ENCODE peak calls at places on chromosome 21, in six cellular contexts. G, M, L, J, R and K are unnamed samples.

GRCh38 chr21:32283001-32283400 is 4.2 kb upstream of the MIS18A start:
- DNase-seq in J (no peak), R (no peak), L (no peak), M (no peak), G (no peak), K (no peak)

GRCh38 chr21:39972471-39972870 is 105.2 kb downstream of the PCP4 start:
- DNase-seq in R (no peak), J (no peak), M (no peak), L (no peak), G (no peak), K (no peak)

GRCh38 chr21:38985423-38986378 is 180.0 kb downstream of the ETS2 start:
- DNase-seq in J (no peak), R (no peak), M (peak), L (no peak), G (peak), K (no peak)

GRCh38 chr21:32279377-32279680 is 480 bp upstream of the MIS18A start:
- DNase-seq in L (no peak), G (no peak), R (no peak), J (no peak), M (no peak), K (no peak)

GRCh38 chr21:15311510-15311909 is 246.7 kb upstream of the NRIP1 start:
- DNase-seq in L (no peak), J (no peak), G (no peak), M (no peak), R (no peak), K (no peak)

GRCh38 chr21:35575280-35575915 is 484.9 kb downstream of the SETD4 start:
- DNase-seq in L (no peak), M (no peak), J (no peak), G (peak), R (no peak), K (no peak)

GRCh38 chr21:15706686-15707085 is 23.1 kb upstream of the USP25 start:
- DNase-seq in J (no peak), G (peak), M (no peak), L (peak), R (no peak), K (no peak)

GRCh38 chr21:26941436-26941835 is 25.5 kb downstream of the ADAMTS5 start:
- DNase-seq in M (no peak), J (no peak), G (peak), L (no peak), R (no peak), K (no peak)

GRCh38 chr21:42316891-42317290 is 1.7 kb upstream of the TFF3 start:
- DNase-seq in L (no peak), R (no peak), M (no peak), J (no peak), G (no peak), K (no peak)

GRCh38 chr21:42317341-42317741 is 2.1 kb upstream of the TFF3 start:
- DNase-seq in G (no peak), J (no peak), M (no peak), L (no peak), R (peak), K (no peak)

GRCh38 chr21:42314616-42315295 is 453 bp downstream of the TFF3 start:
- DNase-seq in M (no peak), R (no peak), J (no peak), L (no peak), G (no peak), K (no peak)

GRCh38 chr21:42313501-42313969 is 1.7 kb downstream of the TFF3 start:
- DNase-seq in G (no peak), R (peak), L (no peak), J (no peak), M (no peak), K (peak)

GRCh38 chr21:42315296-42315891 is at the start of gene TFF3:
- DNase-seq in J (no peak), M (no peak), R (no peak), L (no peak), G (no peak), K (peak)
- TF ChIP-seq EZH2phosphoT487 in J (no peak), M (no peak), R (no peak), L (no peak), G (no peak), K (no peak)

GRCh38 chr21:45641480-45642035 is 2.0 kb upstream of the PCBP3 start:
- DNase-seq in R (no peak), M (no peak), G (no peak), J (no peak), L (no peak), K (peak)

GRCh38 chr21:45640888-45641479 is 2.5 kb upstream of the PCBP3 start:
- DNase-seq in L (no peak), G (peak), J (peak), M (no peak), R (no peak), K (peak)

GRCh38 chr21:45638707-45639106 is 4.8 kb upstream of the PCBP3 start:
- DNase-seq in R (no peak), L (no peak), M (no peak), J (peak), G (no peak), K (no peak)

GRCh38 chr21:45639206-45640000 is 4.1 kb upstream of the PCBP3 start:
- DNase-seq in L (no peak), G (peak), R (no peak), M (peak), J (no peak), K (no peak)

GRCh38 chr21:45640001-45640887 is 3.3 kb upstream of the PCBP3 start:
- DNase-seq in M (peak), R (peak), J (peak), G (no peak), L (no peak), K (no peak)
- TF ChIP-seq EZH2phosphoT487 in M (no peak), R (no peak), J (no peak), G (no peak), L (no peak), K (no peak)

GRCh38 chr21:46264046-46264689 is 21.2 kb downstream of the MCM3AP start:
- DNase-seq in R (no peak), J (no peak), G (no peak), M (no peak), L (no peak), K (no peak)
- TF ChIP-seq EZH2phosphoT487 in R (no peak), J (no peak), G (no peak), M (no peak), L (no peak), K (no peak)

GRCh38 chr21:34531399-34531798 is 19.4 kb upstream of the KCNE1 start:
- DNase-seq in M (no peak), G (no peak), J (no peak), L (no peak), R (no peak), K (no peak)

GRCh38 chr21:34528131-34528561 is 16.1 kb upstream of the KCNE1 start:
- DNase-seq in G (peak), M (no peak), J (no peak), L (no peak), R (no peak), K (no peak)

GRCh38 chr21:34526618-34527290 is 14.7 kb upstream of the KCNE1 start:
- DNase-seq in R (peak), M (no peak), L (peak), G (peak), J (no peak), K (peak)

GRCh38 chr21:34533938-34534337 is 21.9 kb upstream of the KCNE1 start:
- DNase-seq in L (no peak), J (no peak), R (no peak), M (no peak), G (no peak), K (no peak)

GRCh38 chr21:34530264-34530663 is 18.3 kb upstream of the KCNE1 start:
- DNase-seq in M (no peak), L (no peak), R (no peak), J (no peak), G (peak), K (no peak)
- TF ChIP-seq EZH2phosphoT487 in M (no peak), L (no peak), R (no peak), J (no peak), G (no peak), K (no peak)

GRCh38 chr21:29376556-29376955 is 77.8 kb downstream of the BACH1 start:
- DNase-seq in J (peak), R (peak), L (peak), M (no peak), G (peak), K (peak)
- TF ChIP-seq EZH2phosphoT487 in J (no peak), R (no peak), L (no peak), M (no peak), G (no peak), K (no peak)